ENCODE peak calls at places on chromosome 7, in seven cellular contexts. R is PC-3, X is HCT116, U is GM23248, N is hepatocyte, Y is neural progenitor cell, I is GM23338. M is an unnamed sample.

GRCh38 chr7:1235501-1236131 is 2.9 kb downstream of the UNCX start:
- DNase-seq in R (no peak), U (peak), N (no peak), I (peak), Y (peak), X (no peak), M (no peak)

GRCh38 chr7:114823290-114823689 is 98.6 kb upstream of the MDFIC start:
- DNase-seq in U (no peak), N (no peak), Y (no peak), X (no peak), I (peak), R (peak), M (no peak)

GRCh38 chr7:47782792-47783191 is 165.5 kb downstream of the PKD1L1 start:
- DNase-seq in R (peak), I (no peak), N (no peak), U (no peak), Y (no peak), X (no peak), M (no peak)

GRCh38 chr7:142134944-142135343 is 23.4 kb downstream of the MGAM2 start:
- DNase-seq in U (no peak), N (no peak), R (no peak), I (no peak), Y (no peak), X (no peak), M (no peak)

GRCh38 chr7:140923358-140924006 is 1.2 kb downstream of the BRAF start:
- DNase-seq in Y (peak), U (peak), R (peak), N (peak), X (no peak), I (peak), M (no peak)

GRCh38 chr7:148303295-148304013 is 287.1 kb upstream of the C7orf33 start:
- DNase-seq in X (no peak), N (peak), Y (no peak), R (peak), I (no peak), U (peak), M (peak)

GRCh38 chr7:23691320-23691719 is 11.3 kb downstream of the FAM221A start:
- DNase-seq in Y (no peak), N (no peak), X (no peak), I (no peak), U (no peak), R (peak), M (no peak)

GRCh38 chr7:516606-517456 is 2.8 kb downstream of the PDGFA start:
- DNase-seq in Y (peak), R (peak), I (peak), X (no peak), N (peak), U (peak), M (no peak)

GRCh38 chr7:125057974-125058373 is 128.3 kb upstream of the POT1 start:
- DNase-seq in U (no peak), N (peak), I (no peak), R (no peak), X (no peak), Y (no peak), M (no peak)

GRCh38 chr7:108308276-108308675 is 148.0 kb downstream of the NRCAM start:
- DNase-seq in X (no peak), I (no peak), R (no peak), N (no peak), Y (no peak), U (peak), M (no peak)

GRCh38 chr7:132742152-132742551 is 165.9 kb upstream of the PLXNA4 start:
- DNase-seq in Y (no peak), N (no peak), R (peak), X (no peak), I (no peak), U (peak), M (no peak)

GRCh38 chr7:53521638-53522184 is 486.3 kb downstream of the POM121L12 start:
- DNase-seq in N (no peak), U (no peak), Y (no peak), X (no peak), I (no peak), R (no peak), M (no peak)

GRCh38 chr7:36723951-36724664 is at the start of gene AOAH:
- DNase-seq in X (no peak), Y (no peak), R (no peak), N (no peak), U (no peak), I (no peak), M (peak)

GRCh38 chr7:39413866-39414668 is 152.1 kb upstream of the YAE1 start:
- DNase-seq in U (peak), I (peak), R (peak), Y (peak), N (peak), X (peak), M (peak)

DNA sequence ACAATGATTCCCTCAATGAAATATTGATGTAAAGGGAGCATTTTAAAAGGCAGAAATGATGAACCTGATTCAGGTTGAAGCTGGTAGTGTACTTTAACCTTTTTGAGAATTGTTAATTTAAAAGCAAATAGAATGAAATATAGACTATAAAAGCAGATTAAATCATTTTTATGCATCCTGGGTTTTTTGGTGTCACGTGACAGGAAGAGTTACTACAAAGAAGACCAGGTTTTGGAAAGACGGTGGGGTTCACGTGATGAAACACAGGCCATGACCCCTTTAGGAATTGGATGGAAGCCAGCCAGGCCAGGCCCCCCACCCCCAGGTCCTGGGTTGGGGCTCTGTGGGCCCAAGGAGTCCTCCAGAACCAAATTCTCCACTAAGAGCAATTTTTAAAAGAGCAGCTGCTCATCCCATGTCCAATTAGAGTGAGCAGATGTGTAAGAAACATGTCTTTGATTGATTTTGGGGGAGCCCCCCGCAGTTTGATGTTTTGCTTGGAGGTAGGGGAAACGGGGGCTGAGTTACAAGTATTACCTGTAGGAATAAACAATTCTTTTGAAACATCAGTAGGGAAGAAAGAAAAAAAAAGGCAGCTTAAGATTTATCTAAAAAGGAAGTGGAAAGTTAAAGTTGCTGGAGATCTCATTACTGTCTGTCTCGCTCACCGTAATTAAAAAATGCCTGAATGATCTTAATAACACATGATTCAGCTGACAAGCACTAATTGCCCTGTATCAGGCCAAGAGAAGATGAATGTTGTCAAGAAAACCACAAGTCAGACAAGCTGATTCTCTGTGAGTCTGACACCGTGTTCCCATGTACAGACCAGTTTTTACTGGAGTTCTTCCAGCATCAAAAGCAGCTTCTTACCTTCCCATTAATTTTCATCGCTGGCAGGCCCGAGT is 63.4 kb downstream of the CUX1 start:
- DNase-seq in Y (no peak), X (no peak), N (no peak), R (peak), I (no peak), U (peak), M (no peak)
- TF ChIP-seq EZH2phosphoT487 in Y (no peak), X (no peak), N (no peak), R (no peak), I (no peak), U (no peak), M (no peak)

GRCh38 chr7:2520131-2520807 is 695 bp downstream of the LFNG start:
- DNase-seq in Y (peak), N (no peak), U (peak), I (peak), X (no peak), R (peak), M (no peak)
- TF ChIP-seq EZH2 in Y (no peak), N (no peak), U (no peak), I (no peak), X (no peak), R (no peak), M (no peak)

GRCh38 chr7:122013070-122013469 is 131.0 kb downstream of the AASS start:
- DNase-seq in I (no peak), X (no peak), U (no peak), R (no peak), Y (no peak), N (no peak), M (peak)

GRCh38 chr7:122018032-122018431 is 126.0 kb downstream of the AASS start:
- DNase-seq in R (no peak), U (no peak), Y (no peak), I (no peak), X (no peak), N (no peak), M (peak)

GRCh38 chr7:122010116-122010515 is 133.9 kb downstream of the AASS start:
- DNase-seq in U (no peak), N (no peak), I (no peak), X (no peak), Y (no peak), R (peak), M (no peak)

GRCh38 chr7:122014697-122015096 is 129.4 kb downstream of the AASS start:
- DNase-seq in I (no peak), R (peak), Y (no peak), U (peak), X (no peak), N (no peak), M (peak)
- TF ChIP-seq EZH2phosphoT487 in I (no peak), R (no peak), Y (no peak), U (no peak), X (no peak), N (no peak), M (no peak)

GRCh38 chr7:157693071-157693520 is 356.3 kb downstream of the DNAJB6 start:
- DNase-seq in R (no peak), I (no peak), X (no peak), U (no peak), N (no peak), Y (peak), M (no peak)

GRCh38 chr7:157691521-157692155 is 354.8 kb downstream of the DNAJB6 start:
- DNase-seq in I (no peak), Y (peak), X (no peak), N (no peak), R (no peak), U (no peak), M (no peak)

GRCh38 chr7:157693521-157694388 is 357.0 kb downstream of the DNAJB6 start:
- DNase-seq in I (no peak), R (no peak), Y (peak), X (no peak), N (no peak), U (no peak), M (no peak)

GRCh38 chr7:157690833-157691382 is 354.1 kb downstream of the DNAJB6 start:
- DNase-seq in N (no peak), U (peak), R (peak), Y (peak), X (peak), I (peak), M (no peak)

GRCh38 chr7:157692156-157693011 is 355.6 kb downstream of the DNAJB6 start:
- DNase-seq in R (no peak), U (no peak), I (no peak), N (no peak), X (no peak), Y (peak), M (no peak)
- TF ChIP-seq EZH2 in R (no peak), U (no peak), I (peak), N (peak), X (no peak), Y (peak), M (no peak)

GRCh38 chr7:86823769-86824168 is 180.1 kb downstream of the GRM3 start:
- DNase-seq in I (no peak), R (no peak), Y (no peak), N (no peak), U (no peak), X (no peak), M (no peak)

GRCh38 chr7:86825264-86825663 is 181.6 kb downstream of the GRM3 start:
- DNase-seq in I (no peak), Y (no peak), R (no peak), X (no peak), U (no peak), N (no peak), M (no peak)

GRCh38 chr7:86826948-86827347 is 183.2 kb downstream of the GRM3 start:
- DNase-seq in X (no peak), I (no peak), U (no peak), N (no peak), Y (no peak), R (no peak), M (no peak)
- TF ChIP-seq EZH2phosphoT487 in X (no peak), I (no peak), U (no peak), N (no peak), Y (no peak), R (no peak), M (no peak)

DNA sequence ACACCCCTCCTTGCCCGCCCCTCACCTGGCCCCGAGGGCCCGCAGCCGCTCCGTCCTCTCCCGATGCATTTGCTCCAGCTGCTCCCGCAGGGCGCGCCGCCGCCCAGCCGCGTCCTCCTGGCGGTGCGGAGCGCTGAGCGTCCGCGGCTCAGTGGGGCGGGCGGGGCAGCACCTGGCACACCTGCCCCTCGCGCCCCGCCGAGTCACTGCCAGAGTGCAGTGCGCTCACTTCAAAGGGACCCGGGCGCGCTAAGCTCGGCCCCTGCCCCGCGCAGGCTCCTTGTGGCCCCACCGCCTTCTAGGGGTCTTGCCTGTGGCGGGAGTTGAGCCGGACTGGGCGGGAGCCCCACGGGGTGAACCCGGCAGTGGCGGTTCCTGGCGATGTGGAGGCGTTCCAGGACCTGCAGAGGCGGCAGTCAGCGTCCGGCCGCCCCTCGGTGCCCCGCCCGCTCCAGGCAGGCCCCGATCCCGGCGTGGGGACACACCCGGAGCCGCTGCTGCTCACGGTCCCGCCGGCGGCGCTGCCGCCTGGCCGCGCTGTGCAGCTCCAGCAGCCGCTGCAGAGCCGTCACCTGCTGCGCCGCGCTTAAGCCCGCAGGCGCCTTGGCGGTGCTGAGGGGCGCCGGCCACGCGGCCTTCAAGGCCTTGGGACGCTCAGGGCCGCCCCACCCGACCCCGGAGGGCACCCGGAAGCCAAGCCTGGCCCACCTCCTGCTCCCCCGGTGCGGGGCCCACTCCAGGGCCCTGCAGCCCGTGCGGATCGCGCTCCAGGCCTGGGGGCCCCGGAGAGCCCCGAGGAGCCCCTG is 6.7 kb downstream of the ATP6V1F start:
- DNase-seq in Y (peak), X (no peak), U (peak), R (peak), I (peak), N (peak), M (peak)
- TF ChIP-seq EZH2 in Y (peak), X (no peak), U (no peak), R (no peak), I (no peak), N (peak), M (no peak)

GRCh38 chr7:106313966-106314365 is 29.2 kb upstream of the NAMPT start:
- DNase-seq in N (no peak), I (no peak), Y (no peak), R (no peak), U (no peak), X (no peak), M (no peak)

GRCh38 chr7:106314875-106315274 is 30.1 kb upstream of the NAMPT start:
- DNase-seq in X (no peak), N (no peak), R (no peak), U (no peak), Y (no peak), I (no peak), M (no peak)

GRCh38 chr7:106316947-106317346 is 32.2 kb upstream of the NAMPT start:
- DNase-seq in R (no peak), U (no peak), I (no peak), N (no peak), X (no peak), Y (no peak), M (no peak)

GRCh38 chr7:106313456-106313891 is 28.7 kb upstream of the NAMPT start:
- DNase-seq in R (peak), I (no peak), X (no peak), Y (no peak), N (no peak), U (peak), M (no peak)

GRCh38 chr7:106317971-106318370 is 33.2 kb upstream of the NAMPT start:
- DNase-seq in I (no peak), U (no peak), X (no peak), N (no peak), R (peak), Y (no peak), M (no peak)
- TF ChIP-seq EZH2phosphoT487 in I (no peak), U (no peak), X (no peak), N (no peak), R (no peak), Y (no peak), M (no peak)

DNA sequence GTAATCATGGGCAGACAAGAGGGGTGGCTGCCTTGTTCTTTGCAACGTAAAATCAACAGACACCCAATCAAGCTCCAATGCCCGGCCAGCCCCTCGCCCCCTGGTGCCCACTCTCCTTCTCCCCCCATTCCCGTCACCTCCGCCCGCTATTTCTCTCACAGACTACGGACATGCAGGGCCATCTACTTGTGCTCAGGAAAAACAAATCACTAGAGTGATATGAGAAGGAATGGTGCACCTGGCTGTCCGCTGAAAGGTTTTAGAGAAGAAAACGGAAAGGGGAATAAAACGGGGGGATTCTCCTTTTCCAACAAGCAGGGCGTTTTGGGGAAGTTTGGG is 392 bp downstream of the GRM8 start:
- DNase-seq in I (peak), N (no peak), Y (peak), R (no peak), X (no peak), U (no peak), M (no peak)
- TF ChIP-seq EZH2 in I (no peak), N (peak), Y (peak), R (no peak), X (no peak), U (peak), M (no peak)

GRCh38 chr7:158766570-158767281 is 62.1 kb upstream of the NCAPG2 start:
- DNase-seq in R (no peak), Y (no peak), X (no peak), N (peak), U (no peak), I (no peak), M (no peak)
- TF ChIP-seq EZH2phosphoT487 in R (no peak), Y (no peak), X (no peak), N (no peak), U (no peak), I (no peak), M (no peak)

DNA sequence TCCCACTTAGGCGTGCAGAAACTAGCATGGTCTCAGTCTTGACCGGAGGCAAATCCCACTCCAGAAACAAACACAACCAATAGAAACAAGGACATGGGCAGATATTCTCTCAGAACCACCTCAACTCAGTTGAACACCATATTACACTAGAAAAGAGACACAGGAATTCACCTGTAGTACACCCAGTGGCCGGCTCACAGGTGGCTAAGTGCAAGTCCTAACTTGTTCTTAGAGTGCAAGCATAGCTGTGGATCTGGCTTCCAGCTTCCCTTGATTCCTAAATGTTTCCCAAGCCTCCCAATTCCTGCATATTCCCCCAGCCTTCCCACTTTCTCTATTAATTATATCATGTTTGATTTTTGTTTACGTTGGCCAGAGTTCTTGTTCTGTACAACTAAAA is 164.4 kb downstream of the TPK1 start:
- DNase-seq in Y (no peak), R (no peak), N (no peak), U (no peak), X (no peak), I (peak), M (no peak)
- TF ChIP-seq EZH2 in Y (no peak), R (no peak), N (no peak), U (no peak), X (no peak), I (no peak), M (no peak)